ENCODE peak calls at places on chromosome 6, in nine cellular contexts. One of them, this sample, is unnamed.

GRCh38 chr6:17045581-17046322 is 56.1 kb upstream of the STMND1 start:
- DNase-seq in glutamatergic neuron: no peak
- DNase-seq in Kasumi-1: no peak
- DNase-seq in EH: peak; percentile 93
- DNase-seq in HCEC 1CT: peak; percentile 34
- DNase-seq in thoracic aorta: no peak
- DNase-seq in NCI-H1092 treated with DMSO at 0.1 percent for 48 hours: no peak
- DNase-seq in brain microvascular endothelial cell: peak; percentile 31
- DNase-seq in T-helper 17 cell: no peak
- DNase-seq in this sample: no peak

GRCh38 chr6:87210979-87211378 is 55.6 kb downstream of the ZNF292 start:
- DNase-seq in glutamatergic neuron: no peak
- DNase-seq in Kasumi-1: no peak
- DNase-seq in EH: no peak
- DNase-seq in HCEC 1CT: no peak
- DNase-seq in thoracic aorta: no peak
- DNase-seq in NCI-H1092 treated with DMSO at 0.1 percent for 48 hours: no peak
- DNase-seq in brain microvascular endothelial cell: no peak
- DNase-seq in T-helper 17 cell: no peak
- DNase-seq in this sample: no peak

GRCh38 chr6:51337277-51337676 is 518.6 kb downstream of the TFAP2B start:
- DNase-seq in glutamatergic neuron: no peak
- DNase-seq in Kasumi-1: no peak
- DNase-seq in EH: no peak
- DNase-seq in HCEC 1CT: no peak
- DNase-seq in thoracic aorta: no peak
- DNase-seq in NCI-H1092 treated with DMSO at 0.1 percent for 48 hours: no peak
- DNase-seq in brain microvascular endothelial cell: no peak
- DNase-seq in T-helper 17 cell: no peak
- DNase-seq in this sample: no peak

GRCh38 chr6:44800171-44800671 is 412.7 kb downstream of the CDC5L start:
- DNase-seq in glutamatergic neuron: no peak
- DNase-seq in Kasumi-1: no peak
- DNase-seq in EH: peak; percentile 63
- DNase-seq in HCEC 1CT: no peak
- DNase-seq in thoracic aorta: no peak
- DNase-seq in NCI-H1092 treated with DMSO at 0.1 percent for 48 hours: no peak
- DNase-seq in brain microvascular endothelial cell: peak; percentile 69
- DNase-seq in T-helper 17 cell: no peak
- DNase-seq in this sample: no peak

GRCh38 chr6:35804996-35805736 is at the start of gene LHFPL5:
- DNase-seq in glutamatergic neuron: peak; percentile 72
- DNase-seq in Kasumi-1: peak; percentile 12
- DNase-seq in EH: peak; percentile 42
- DNase-seq in HCEC 1CT: no peak
- DNase-seq in thoracic aorta: no peak
- DNase-seq in NCI-H1092 treated with DMSO at 0.1 percent for 48 hours: peak; percentile 68
- DNase-seq in brain microvascular endothelial cell: no peak
- DNase-seq in T-helper 17 cell: peak; percentile 44
- DNase-seq in this sample: no peak

GRCh38 chr6:126118058-126118759 is 131.9 kb downstream of the TRMT11 start:
- DNase-seq in glutamatergic neuron: no peak
- DNase-seq in Kasumi-1: no peak
- DNase-seq in EH: no peak
- DNase-seq in HCEC 1CT: no peak
- DNase-seq in thoracic aorta: no peak
- DNase-seq in NCI-H1092 treated with DMSO at 0.1 percent for 48 hours: peak; percentile 8
- DNase-seq in brain microvascular endothelial cell: peak; percentile 24
- DNase-seq in T-helper 17 cell: no peak
- DNase-seq in this sample: no peak

GRCh38 chr6:142642651-142643050 is 302.3 kb downstream of the HIVEP2 start:
- DNase-seq in glutamatergic neuron: no peak
- DNase-seq in Kasumi-1: no peak
- DNase-seq in EH: peak; percentile 64
- DNase-seq in HCEC 1CT: no peak
- DNase-seq in thoracic aorta: no peak
- DNase-seq in NCI-H1092 treated with DMSO at 0.1 percent for 48 hours: no peak
- DNase-seq in brain microvascular endothelial cell: peak; percentile 5
- DNase-seq in T-helper 17 cell: no peak
- DNase-seq in this sample: no peak

GRCh38 chr6:128836761-128837160 is 46.2 kb upstream of the LAMA2 start:
- DNase-seq in glutamatergic neuron: no peak
- DNase-seq in Kasumi-1: no peak
- DNase-seq in EH: no peak
- DNase-seq in HCEC 1CT: no peak
- DNase-seq in thoracic aorta: no peak
- DNase-seq in NCI-H1092 treated with DMSO at 0.1 percent for 48 hours: no peak
- DNase-seq in brain microvascular endothelial cell: no peak
- DNase-seq in T-helper 17 cell: no peak
- DNase-seq in this sample: no peak

GRCh38 chr6:99330159-99330558 is 19.3 kb downstream of the FAXC start:
- DNase-seq in glutamatergic neuron: peak; percentile 45
- DNase-seq in Kasumi-1: peak; percentile 46
- DNase-seq in EH: peak; percentile 76
- DNase-seq in HCEC 1CT: peak; percentile 61
- DNase-seq in thoracic aorta: no peak
- DNase-seq in NCI-H1092 treated with DMSO at 0.1 percent for 48 hours: peak; percentile 12
- DNase-seq in brain microvascular endothelial cell: peak; percentile 76
- DNase-seq in T-helper 17 cell: peak; percentile 26
- DNase-seq in this sample: peak; percentile 78

GRCh38 chr6:121393711-121394110 is 41.7 kb upstream of the GJA1 start:
- DNase-seq in glutamatergic neuron: no peak
- DNase-seq in Kasumi-1: no peak
- DNase-seq in EH: no peak
- DNase-seq in HCEC 1CT: no peak
- DNase-seq in thoracic aorta: no peak
- DNase-seq in NCI-H1092 treated with DMSO at 0.1 percent for 48 hours: no peak
- DNase-seq in brain microvascular endothelial cell: no peak
- DNase-seq in T-helper 17 cell: no peak
- DNase-seq in this sample: no peak

GRCh38 chr6:168078199-168078942 is 641 bp downstream of the FRMD1 start:
- DNase-seq in glutamatergic neuron: no peak
- DNase-seq in Kasumi-1: no peak
- DNase-seq in EH: no peak
- DNase-seq in HCEC 1CT: no peak
- DNase-seq in thoracic aorta: no peak
- DNase-seq in NCI-H1092 treated with DMSO at 0.1 percent for 48 hours: no peak
- DNase-seq in brain microvascular endothelial cell: no peak
- DNase-seq in T-helper 17 cell: no peak
- DNase-seq in this sample: no peak

GRCh38 chr6:37110455-37111155 is 59.3 kb upstream of the PIM1 start:
- DNase-seq in glutamatergic neuron: no peak
- DNase-seq in Kasumi-1: no peak
- DNase-seq in EH: no peak
- DNase-seq in HCEC 1CT: no peak
- DNase-seq in thoracic aorta: no peak
- DNase-seq in NCI-H1092 treated with DMSO at 0.1 percent for 48 hours: peak; percentile 7
- DNase-seq in brain microvascular endothelial cell: no peak
- DNase-seq in T-helper 17 cell: no peak
- DNase-seq in this sample: no peak

GRCh38 chr6:3793545-3793944 is 42.0 kb upstream of the PXDC1 start:
- DNase-seq in glutamatergic neuron: no peak
- DNase-seq in Kasumi-1: no peak
- DNase-seq in EH: no peak
- DNase-seq in HCEC 1CT: no peak
- DNase-seq in thoracic aorta: no peak
- DNase-seq in NCI-H1092 treated with DMSO at 0.1 percent for 48 hours: no peak
- DNase-seq in brain microvascular endothelial cell: no peak
- DNase-seq in T-helper 17 cell: no peak
- DNase-seq in this sample: no peak

GRCh38 chr6:159729598-159729997 is 2.3 kb downstream of the WTAP start:
- DNase-seq in glutamatergic neuron: no peak
- DNase-seq in Kasumi-1: no peak
- DNase-seq in EH: peak; percentile 29
- DNase-seq in HCEC 1CT: peak; percentile 26
- DNase-seq in thoracic aorta: no peak
- DNase-seq in NCI-H1092 treated with DMSO at 0.1 percent for 48 hours: no peak
- DNase-seq in brain microvascular endothelial cell: no peak
- DNase-seq in T-helper 17 cell: no peak
- DNase-seq in this sample: peak; percentile 38

GRCh38 chr6:1596088-1596852 is 13.4 kb upstream of the FOXC1 start:
- DNase-seq in glutamatergic neuron: peak; percentile 74
- DNase-seq in Kasumi-1: peak; percentile 57
- DNase-seq in EH: peak; percentile 58
- DNase-seq in HCEC 1CT: peak; percentile 44
- DNase-seq in thoracic aorta: no peak
- DNase-seq in NCI-H1092 treated with DMSO at 0.1 percent for 48 hours: peak; percentile 20
- DNase-seq in brain microvascular endothelial cell: no peak
- DNase-seq in T-helper 17 cell: peak; percentile 60
- DNase-seq in this sample: no peak

GRCh38 chr6:95777338-95777737 is 200.0 kb downstream of the MANEA start:
- DNase-seq in glutamatergic neuron: no peak
- DNase-seq in Kasumi-1: no peak
- DNase-seq in EH: no peak
- DNase-seq in HCEC 1CT: no peak
- DNase-seq in thoracic aorta: no peak
- DNase-seq in NCI-H1092 treated with DMSO at 0.1 percent for 48 hours: no peak
- DNase-seq in brain microvascular endothelial cell: no peak
- DNase-seq in T-helper 17 cell: no peak
- DNase-seq in this sample: no peak

GRCh38 chr6:139016337-139017213 is 12.0 kb upstream of the ABRACL start:
- DNase-seq in glutamatergic neuron: no peak
- DNase-seq in Kasumi-1: peak; percentile 82
- DNase-seq in EH: no peak
- DNase-seq in HCEC 1CT: no peak
- DNase-seq in thoracic aorta: no peak
- DNase-seq in NCI-H1092 treated with DMSO at 0.1 percent for 48 hours: peak; percentile 78
- DNase-seq in brain microvascular endothelial cell: no peak
- DNase-seq in T-helper 17 cell: no peak
- DNase-seq in this sample: peak; percentile 72

This sample was measured in MV-4-11.